ENCODE peak calls at places on chromosomes 2 and 18, in four cellular contexts. U is hepatocyte, V is GM12865, Q is HuH-7.5. I is an unnamed sample.

GRCh38 chr2:240579771-240580614 is 6.5 kb upstream of the CAPN10 start:
- DNase-seq in U (peak; percentile 82), V (peak; percentile 92), Q (no peak), I (peak; percentile 59)

GRCh38 chr18:68418881-68419280 is 296.0 kb downstream of the TMX3 start:
- DNase-seq in U (peak; percentile 42), V (no peak), Q (no peak), I (no peak)

GRCh38 chr2:229821353-229821752 is 100.5 kb downstream of the TRIP12 start:
- DNase-seq in U (no peak), V (no peak), Q (no peak), I (no peak)

GRCh38 chr2:11459816-11460215 is 6.1 kb downstream of the E2F6 start:
- DNase-seq in U (no peak), V (no peak), Q (no peak), I (no peak)

GRCh38 chr2:208657468-208657867 is 250.9 kb downstream of the PTH2R start:
- DNase-seq in U (no peak), V (no peak), Q (no peak), I (no peak)

GRCh38 chr2:226873826-226874225 is 38.0 kb downstream of the RHBDD1 start:
- DNase-seq in U (no peak), V (no peak), Q (no peak), I (no peak)

GRCh38 chr2:7613831-7614230 is 696.6 kb downstream of the RNF144A start:
- DNase-seq in U (no peak), V (no peak), Q (no peak), I (no peak)

GRCh38 chr2:43347751-43348150 is 121.3 kb upstream of the ZFP36L2 start:
- DNase-seq in U (no peak), V (no peak), Q (no peak), I (no peak)

GRCh38 chr2:225192869-225193268 is 150.6 kb upstream of the DOCK10 start:
- DNase-seq in U (no peak), V (no peak), Q (no peak), I (no peak)

GRCh38 chr2:219049282-219049681 is 8.0 kb upstream of the CFAP65 start:
- DNase-seq in U (no peak), V (no peak), Q (no peak), I (no peak)

GRCh38 chr2:161695225-161695624 is 71.0 kb downstream of the SLC4A10 start:
- DNase-seq in U (no peak), V (no peak), Q (no peak), I (no peak)

GRCh38 chr18:46152808-46153617 is 48.8 kb downstream of the HAUS1 start:
- DNase-seq in U (no peak), V (no peak), Q (no peak), I (no peak)

GRCh38 chr2:17614174-17614573 is 73.7 kb downstream of the VSNL1 start:
- DNase-seq in U (no peak), V (no peak), Q (no peak), I (no peak)

GRCh38 chr2:10891391-10891790 is 20.3 kb upstream of the KCNF1 start:
- DNase-seq in U (no peak), V (no peak), Q (no peak), I (no peak)

GRCh38 chr2:2646312-2647051 is 315.4 kb upstream of the MYT1L start:
- DNase-seq in U (no peak), V (no peak), Q (no peak), I (no peak)

GRCh38 chr2:110858135-110858737 is 125.9 kb downstream of the ACOXL start:
- DNase-seq in U (no peak), V (peak; percentile 93), Q (no peak), I (no peak)

GRCh38 chr2:239689410-239689809 is 288.6 kb upstream of the HDAC4 start:
- DNase-seq in U (no peak), V (no peak), Q (no peak), I (no peak)

GRCh38 chr18:21191596-21192307 is 50.3 kb upstream of the GREB1L start:
- DNase-seq in U (peak; percentile 82), V (peak; percentile 52), Q (peak; percentile 64), I (peak; percentile 29)

GRCh38 chr18:57353137-57353939 is 981 bp downstream of the ST8SIA3 start:
- DNase-seq in U (peak; percentile 19), V (no peak), Q (no peak), I (no peak)

GRCh38 chr2:109724533-109725460 is 69.3 kb upstream of the RGPD5 start:
- DNase-seq in U (no peak), V (no peak), Q (no peak), I (no peak)

GRCh38 chr2:114068438-114068837 is 178.5 kb downstream of the ACTR3 start:
- DNase-seq in U (peak; percentile 43), V (peak; percentile 9), Q (no peak), I (no peak)

GRCh38 chr2:161250864-161251436 is 57.3 kb upstream of the PSMD14 start:
- DNase-seq in U (peak; percentile 74), V (peak; percentile 61), Q (peak; percentile 77), I (peak; percentile 35)

GRCh38 chr2:70994055-70994444 is 623 bp downstream of the TEX261 start:
- DNase-seq in U (peak; percentile 58), V (peak; percentile 27), Q (no peak), I (no peak)

GRCh38 chr2:44098050-44098449 is 70.6 kb upstream of the PPM1B start:
- DNase-seq in U (no peak), V (peak; percentile 42), Q (no peak), I (no peak)

GRCh38 chr18:24170389-24170788 is 31.5 kb downstream of the CABYR start:
- DNase-seq in U (no peak), V (no peak), Q (no peak), I (no peak)

GRCh38 chr2:139122711-139123158 is 342.5 kb upstream of the NXPH2 start:
- DNase-seq in U (peak; percentile 17), V (no peak), Q (no peak), I (no peak)

GRCh38 chr2:163856941-163857340 is 121.1 kb upstream of the FIGN start:
- DNase-seq in U (no peak), V (no peak), Q (no peak), I (no peak)

GRCh38 chr2:106792671-106793070 is 93.3 kb downstream of the ST6GAL2 start:
- DNase-seq in U (no peak), V (no peak), Q (no peak), I (no peak)

GRCh38 chr2:9375857-9376428 is 47.4 kb downstream of the ITGB1BP1 start:
- DNase-seq in U (no peak), V (peak; percentile 18), Q (no peak), I (no peak)

GRCh38 chr2:98833172-98833916 is 102.4 kb upstream of the MGAT4A start:
- DNase-seq in U (no peak), V (no peak), Q (no peak), I (no peak)

I was measured in AML-193.